ENCODE peak calls at places on chromosomes 11 and 22, in six cellular contexts. One of them, this sample, is unnamed.

GRCh38 chr11:66479741-66480115 is 506 bp upstream of the DPP3 start:
- DNase-seq in RWPE2: no peak
- DNase-seq in adrenal gland: no peak
- DNase-seq in CD4-positive, CD25-positive, alpha-beta regulatory T cell: no peak
- DNase-seq in body of pancreas: no peak
- DNase-seq in hepatocyte: no peak
- DNase-seq in this sample: no peak

GRCh38 chr11:95091663-95092062 is 2.0 kb downstream of the ENDOD1 start:
- DNase-seq in body of pancreas: no peak
- DNase-seq in hepatocyte: no peak
- DNase-seq in RWPE2: no peak
- DNase-seq in CD4-positive, CD25-positive, alpha-beta regulatory T cell: no peak
- DNase-seq in adrenal gland: no peak
- DNase-seq in this sample: no peak

GRCh38 chr11:121687961-121688566 is 235.3 kb upstream of the SORL1-AS1 start:
- DNase-seq in body of pancreas: no peak
- DNase-seq in adrenal gland: no peak
- DNase-seq in hepatocyte: peak; percentile 37
- DNase-seq in CD4-positive, CD25-positive, alpha-beta regulatory T cell: no peak
- DNase-seq in RWPE2: no peak
- DNase-seq in this sample: no peak

GRCh38 chr22:17706451-17706900 is 67.8 kb downstream of the BID start:
- DNase-seq in body of pancreas: peak; percentile 58
- DNase-seq in hepatocyte: peak; percentile 77
- DNase-seq in adrenal gland: peak; percentile 85
- DNase-seq in CD4-positive, CD25-positive, alpha-beta regulatory T cell: peak; percentile 10
- DNase-seq in RWPE2: no peak
- DNase-seq in this sample: peak; percentile 8

GRCh38 chr22:28002181-28002700 is 83.2 kb upstream of the PITPNB start:
- DNase-seq in CD4-positive, CD25-positive, alpha-beta regulatory T cell: no peak
- DNase-seq in body of pancreas: no peak
- DNase-seq in RWPE2: no peak
- DNase-seq in hepatocyte: no peak
- DNase-seq in adrenal gland: no peak
- DNase-seq in this sample: no peak

GRCh38 chr11:11966826-11967668 is 41.4 kb downstream of the DKK3 start:
- DNase-seq in hepatocyte: peak; percentile 74
- DNase-seq in adrenal gland: peak; percentile 72
- DNase-seq in RWPE2: no peak
- DNase-seq in body of pancreas: peak; percentile 72
- DNase-seq in CD4-positive, CD25-positive, alpha-beta regulatory T cell: peak; percentile 46
- DNase-seq in this sample: peak; percentile 46

GRCh38 chr11:108672113-108672512 is 7.2 kb downstream of the DDX10 start:
- DNase-seq in RWPE2: no peak
- DNase-seq in CD4-positive, CD25-positive, alpha-beta regulatory T cell: no peak
- DNase-seq in adrenal gland: no peak
- DNase-seq in body of pancreas: no peak
- DNase-seq in hepatocyte: no peak
- DNase-seq in this sample: no peak

GRCh38 chr11:20008190-20008801 is 152.0 kb downstream of the DBX1 start:
- DNase-seq in adrenal gland: no peak
- DNase-seq in hepatocyte: no peak
- DNase-seq in body of pancreas: no peak
- DNase-seq in RWPE2: no peak
- DNase-seq in CD4-positive, CD25-positive, alpha-beta regulatory T cell: no peak
- DNase-seq in this sample: no peak

GRCh38 chr11:69496202-69496557 is 14.7 kb downstream of the LINC01488 start:
- DNase-seq in body of pancreas: no peak
- DNase-seq in CD4-positive, CD25-positive, alpha-beta regulatory T cell: no peak
- DNase-seq in hepatocyte: no peak
- DNase-seq in adrenal gland: no peak
- DNase-seq in RWPE2: no peak
- DNase-seq in this sample: no peak

GRCh38 chr22:39475337-39475736 is 18.5 kb downstream of the MGAT3 start:
- DNase-seq in hepatocyte: no peak
- DNase-seq in RWPE2: no peak
- DNase-seq in adrenal gland: no peak
- DNase-seq in CD4-positive, CD25-positive, alpha-beta regulatory T cell: no peak
- DNase-seq in body of pancreas: no peak
- DNase-seq in this sample: no peak

GRCh38 chr22:37633693-37634504 is 5.6 kb upstream of the SH3BP1 start:
- DNase-seq in CD4-positive, CD25-positive, alpha-beta regulatory T cell: peak; percentile 35
- DNase-seq in body of pancreas: peak; percentile 83
- DNase-seq in adrenal gland: peak; percentile 87
- DNase-seq in RWPE2: no peak
- DNase-seq in hepatocyte: peak; percentile 89
- DNase-seq in this sample: peak; percentile 42

GRCh38 chr11:64996710-64997380 is at the start of gene BATF2:
- DNase-seq in RWPE2: no peak
- DNase-seq in CD4-positive, CD25-positive, alpha-beta regulatory T cell: no peak
- DNase-seq in hepatocyte: peak; percentile 87
- DNase-seq in body of pancreas: peak; percentile 95
- DNase-seq in adrenal gland: peak; percentile 89
- DNase-seq in this sample: no peak

GRCh38 chr11:1523779-1524178 is 37.2 kb upstream of the MOB2 start:
- DNase-seq in hepatocyte: no peak
- DNase-seq in RWPE2: no peak
- DNase-seq in body of pancreas: no peak
- DNase-seq in adrenal gland: no peak
- DNase-seq in CD4-positive, CD25-positive, alpha-beta regulatory T cell: no peak
- DNase-seq in this sample: no peak

GRCh38 chr11:58227956-58228615 is 632 bp downstream of the OR10Q1 start:
- DNase-seq in RWPE2: no peak
- DNase-seq in CD4-positive, CD25-positive, alpha-beta regulatory T cell: no peak
- DNase-seq in adrenal gland: no peak
- DNase-seq in body of pancreas: no peak
- DNase-seq in hepatocyte: no peak
- DNase-seq in this sample: no peak

GRCh38 chr11:121898913-121899312 is 217.1 kb downstream of the BLID start:
- DNase-seq in hepatocyte: no peak
- DNase-seq in CD4-positive, CD25-positive, alpha-beta regulatory T cell: no peak
- DNase-seq in RWPE2: no peak
- DNase-seq in body of pancreas: no peak
- DNase-seq in adrenal gland: no peak
- DNase-seq in this sample: no peak

GRCh38 chr11:8231979-8232378 is 31.7 kb downstream of the LMO1 start:
- DNase-seq in hepatocyte: no peak
- DNase-seq in CD4-positive, CD25-positive, alpha-beta regulatory T cell: no peak
- DNase-seq in adrenal gland: no peak
- DNase-seq in body of pancreas: no peak
- DNase-seq in RWPE2: no peak
- DNase-seq in this sample: no peak

GRCh38 chr11:1529286-1529685 is 42.7 kb upstream of the MOB2 start:
- DNase-seq in RWPE2: no peak
- DNase-seq in CD4-positive, CD25-positive, alpha-beta regulatory T cell: no peak
- DNase-seq in adrenal gland: no peak
- DNase-seq in hepatocyte: no peak
- DNase-seq in body of pancreas: no peak
- DNase-seq in this sample: no peak

GRCh38 chr22:39356464-39356863 is 6.7 kb downstream of the SYNGR1 start:
- DNase-seq in RWPE2: no peak
- DNase-seq in body of pancreas: no peak
- DNase-seq in CD4-positive, CD25-positive, alpha-beta regulatory T cell: no peak
- DNase-seq in hepatocyte: no peak
- DNase-seq in adrenal gland: no peak
- DNase-seq in this sample: no peak

GRCh38 chr11:4181780-4182721 is 87.5 kb downstream of the RRM1 start:
- DNase-seq in CD4-positive, CD25-positive, alpha-beta regulatory T cell: no peak
- DNase-seq in hepatocyte: peak; percentile 85
- DNase-seq in adrenal gland: peak; percentile 69
- DNase-seq in body of pancreas: peak; percentile 77
- DNase-seq in RWPE2: no peak
- DNase-seq in this sample: no peak

GRCh38 chr11:73982595-73982989 is at the start of gene UCP2:
- DNase-seq in CD4-positive, CD25-positive, alpha-beta regulatory T cell: peak; percentile 79
- DNase-seq in adrenal gland: peak; percentile 79
- DNase-seq in RWPE2: no peak
- DNase-seq in body of pancreas: peak; percentile 86
- DNase-seq in hepatocyte: peak; percentile 92
- DNase-seq in this sample: peak; percentile 84

DNA sequence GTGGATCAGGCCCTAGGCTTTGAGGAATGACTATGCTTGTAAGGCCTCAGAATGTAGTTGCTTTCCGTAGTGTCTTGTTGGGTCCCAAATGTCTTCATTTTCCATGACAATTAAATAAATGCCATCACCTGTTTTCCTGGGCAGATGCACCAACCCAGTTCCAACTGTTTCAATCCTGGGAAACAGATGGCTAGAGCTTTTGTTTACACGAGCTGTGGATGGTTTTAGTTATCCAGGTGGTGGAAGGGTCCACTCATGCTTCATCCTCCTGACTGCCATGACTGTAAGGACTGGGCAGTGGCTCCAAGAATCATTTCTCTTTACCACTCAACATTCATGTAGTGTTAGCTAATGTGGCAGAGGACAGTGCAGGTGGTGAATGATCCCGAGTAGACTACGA is 8.6 kb downstream of the RCN1 start:
- DNase-seq in body of pancreas: no peak
- DNase-seq in adrenal gland: no peak
- DNase-seq in RWPE2: no peak
- DNase-seq in CD4-positive, CD25-positive, alpha-beta regulatory T cell: no peak
- DNase-seq in hepatocyte: no peak
- DNase-seq in this sample: no peak
- H3K36me3 ChIP-seq in body of pancreas: no peaks in the 10 kb centered on the region
- H3K36me3 ChIP-seq in adrenal gland: no peaks in the 10 kb centered on the region
- H3K36me3 ChIP-seq in RWPE2: peaks cover 60% of the 10 kb centered on the region
- H3K36me3 ChIP-seq in CD4-positive, CD25-positive, alpha-beta regulatory T cell: no peaks in the 10 kb centered on the region
- H3K36me3 ChIP-seq in hepatocyte: peaks cover 9% of the 10 kb centered on the region
- H3K36me3 ChIP-seq in this sample: peaks cover 8% of the 10 kb centered on the region

DNA sequence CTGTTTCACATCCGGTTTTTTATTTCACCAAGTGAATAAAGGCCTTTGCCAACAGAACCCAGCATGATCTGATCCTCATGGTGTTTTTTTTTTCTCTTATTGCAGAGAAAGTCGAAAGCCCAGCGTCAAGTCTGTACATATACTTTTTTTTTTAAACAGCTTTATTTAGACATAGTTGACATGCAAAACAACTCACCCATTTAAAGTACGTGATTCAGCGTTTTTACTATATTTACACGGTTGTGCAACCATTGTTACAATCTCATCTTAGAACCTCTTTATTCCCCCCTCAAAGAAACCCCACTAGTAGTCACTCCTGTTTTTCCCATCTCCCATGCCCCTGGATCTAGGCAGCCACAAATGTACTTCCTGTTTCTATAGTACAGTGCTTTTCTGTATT is 20.6 kb upstream of the AP1B1 start:
- DNase-seq in adrenal gland: no peak
- DNase-seq in body of pancreas: no peak
- DNase-seq in CD4-positive, CD25-positive, alpha-beta regulatory T cell: no peak
- DNase-seq in hepatocyte: no peak
- DNase-seq in RWPE2: no peak
- DNase-seq in this sample: no peak
- H3K4me3 ChIP-seq in adrenal gland: no peak overlapping the region
- H3K4me3 ChIP-seq in body of pancreas: no peak overlapping the region
- H3K4me3 ChIP-seq in CD4-positive, CD25-positive, alpha-beta regulatory T cell: no peak overlapping the region
- H3K4me3 ChIP-seq in hepatocyte: no peak overlapping the region
- H3K4me3 ChIP-seq in RWPE2: no peak overlapping the region
- H3K4me3 ChIP-seq in this sample: no peak overlapping the region

GRCh38 chr11:118497831-118498230 is 29.4 kb upstream of the TTC36 start:
- DNase-seq in RWPE2: no peak
- DNase-seq in adrenal gland: no peak
- DNase-seq in body of pancreas: no peak
- DNase-seq in hepatocyte: no peak
- DNase-seq in CD4-positive, CD25-positive, alpha-beta regulatory T cell: no peak
- DNase-seq in this sample: no peak
- H3K36me3 ChIP-seq in RWPE2: peaks cover 99% of the 10 kb centered on the region
- H3K36me3 ChIP-seq in adrenal gland: no peaks in the 10 kb centered on the region
- H3K36me3 ChIP-seq in body of pancreas: peaks cover 73% of the 10 kb centered on the region
- H3K36me3 ChIP-seq in hepatocyte: peaks cover 6% of the 10 kb centered on the region
- H3K36me3 ChIP-seq in CD4-positive, CD25-positive, alpha-beta regulatory T cell: peaks cover 97% of the 10 kb centered on the region
- H3K36me3 ChIP-seq in this sample: peaks cover 75% of the 10 kb centered on the region

GRCh38 chr22:29139965-29140782 is 65.5 kb upstream of the EMID1 start:
- DNase-seq in body of pancreas: no peak
- DNase-seq in CD4-positive, CD25-positive, alpha-beta regulatory T cell: no peak
- DNase-seq in hepatocyte: no peak
- DNase-seq in RWPE2: no peak
- DNase-seq in adrenal gland: no peak
- DNase-seq in this sample: no peak

GRCh38 chr22:29144786-29145160 is 60.9 kb upstream of the EMID1 start:
- DNase-seq in adrenal gland: no peak
- DNase-seq in RWPE2: no peak
- DNase-seq in CD4-positive, CD25-positive, alpha-beta regulatory T cell: no peak
- DNase-seq in hepatocyte: no peak
- DNase-seq in body of pancreas: no peak
- DNase-seq in this sample: no peak

GRCh38 chr22:29141078-29141688 is 64.5 kb upstream of the EMID1 start:
- DNase-seq in hepatocyte: no peak
- DNase-seq in body of pancreas: no peak
- DNase-seq in adrenal gland: no peak
- DNase-seq in CD4-positive, CD25-positive, alpha-beta regulatory T cell: no peak
- DNase-seq in RWPE2: no peak
- DNase-seq in this sample: no peak

GRCh38 chr22:29143848-29144785 is 61.6 kb upstream of the EMID1 start:
- DNase-seq in adrenal gland: no peak
- DNase-seq in CD4-positive, CD25-positive, alpha-beta regulatory T cell: no peak
- DNase-seq in RWPE2: no peak
- DNase-seq in body of pancreas: no peak
- DNase-seq in hepatocyte: no peak
- DNase-seq in this sample: no peak

DNA sequence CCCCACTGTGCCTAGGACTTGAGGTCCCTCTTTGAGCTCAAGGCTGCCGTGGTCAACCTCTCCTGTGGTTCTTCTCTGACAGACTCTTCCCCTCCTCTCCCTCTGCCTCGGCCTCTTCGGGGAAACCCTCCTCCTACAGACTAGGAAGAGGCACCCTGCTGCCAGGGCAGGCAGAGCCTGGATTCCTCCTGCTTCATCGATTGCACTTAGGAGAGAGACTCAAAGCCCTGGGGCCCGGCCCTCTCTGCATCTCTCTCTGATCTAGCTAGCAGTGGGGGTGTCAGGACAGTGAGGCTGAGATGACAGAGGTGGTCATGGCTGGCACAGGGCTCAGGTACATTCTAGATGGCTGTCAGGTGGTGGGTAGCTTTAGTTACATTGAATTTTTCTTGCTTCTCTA is 63.6 kb upstream of the EMID1 start:
- DNase-seq in hepatocyte: no peak
- DNase-seq in RWPE2: no peak
- DNase-seq in body of pancreas: no peak
- DNase-seq in adrenal gland: no peak
- DNase-seq in CD4-positive, CD25-positive, alpha-beta regulatory T cell: no peak
- DNase-seq in this sample: no peak
- H3K4me3 ChIP-seq in hepatocyte: no peak overlapping the region
- H3K4me3 ChIP-seq in RWPE2: no peak overlapping the region
- H3K4me3 ChIP-seq in body of pancreas: no peak overlapping the region
- H3K4me3 ChIP-seq in adrenal gland: no peak overlapping the region
- H3K4me3 ChIP-seq in CD4-positive, CD25-positive, alpha-beta regulatory T cell: no peak overlapping the region
- H3K4me3 ChIP-seq in this sample: no peak overlapping the region

DNA sequence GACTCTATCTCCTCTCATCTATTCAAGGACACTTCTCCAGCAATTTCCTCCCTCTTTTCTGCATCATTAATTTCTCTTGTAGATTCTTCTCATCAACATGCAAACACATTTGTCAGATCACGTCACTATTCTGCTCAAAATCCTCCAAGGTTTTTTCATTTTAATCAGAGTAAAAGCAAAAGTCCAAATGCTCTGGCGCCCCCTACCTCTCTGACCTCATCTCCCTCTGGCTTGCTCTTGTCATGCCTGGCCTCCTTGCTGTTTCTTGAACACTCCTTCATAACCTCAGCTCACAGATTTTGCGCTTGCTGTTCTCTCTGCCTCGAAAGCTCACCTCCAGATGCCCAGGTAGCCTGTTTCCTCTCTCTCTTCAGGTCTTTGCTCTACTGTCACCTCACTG is 22.4 kb downstream of the RTCB start:
- DNase-seq in RWPE2: no peak
- DNase-seq in CD4-positive, CD25-positive, alpha-beta regulatory T cell: no peak
- DNase-seq in hepatocyte: peak; percentile 42
- DNase-seq in adrenal gland: no peak
- DNase-seq in body of pancreas: no peak
- DNase-seq in this sample: no peak
- H3K36me3 ChIP-seq in RWPE2: peaks cover 73% of the 10 kb centered on the region
- H3K36me3 ChIP-seq in CD4-positive, CD25-positive, alpha-beta regulatory T cell: peaks cover 78% of the 10 kb centered on the region
- H3K36me3 ChIP-seq in hepatocyte: peaks cover 10% of the 10 kb centered on the region
- H3K36me3 ChIP-seq in adrenal gland: no peaks in the 10 kb centered on the region
- H3K36me3 ChIP-seq in body of pancreas: peaks cover 35% of the 10 kb centered on the region
- H3K36me3 ChIP-seq in this sample: peaks cover 42% of the 10 kb centered on the region